ENCODE peak calls at places on chromosomes 6 and 20, in four cellular contexts. J is K562, I is GM23338, Q is PC-3. M is an unnamed sample.

GRCh38 chr20:25223179-25223661 is 24.7 kb upstream of the PYGB start:
- DNase-seq in J (peak; percentile 42), I (peak; percentile 33), Q (peak; percentile 99), M (peak; percentile 84)

GRCh38 chr20:51995038-51995437 is 192.7 kb upstream of the SALL4 start:
- DNase-seq in J (no peak), I (no peak), Q (no peak), M (no peak)

GRCh38 chr20:219290-220115 is 7.6 kb upstream of the DEFB129 start:
- DNase-seq in J (no peak), I (peak; percentile 78), Q (peak; percentile 63), M (peak; percentile 28)

GRCh38 chr20:58251979-58252591 is 23.6 kb upstream of the ANKRD60 start:
- DNase-seq in J (peak; percentile 73), I (no peak), Q (peak; percentile 99), M (peak; percentile 45)

GRCh38 chr6:73803562-73804221 is 107.7 kb downstream of the CD109 start:
- DNase-seq in J (peak; percentile 19), I (peak; percentile 78), Q (peak; percentile 82), M (peak; percentile 59)

GRCh38 chr20:32190608-32191415 is 16.7 kb downstream of the PLAGL2 start:
- DNase-seq in J (no peak), I (peak; percentile 66), Q (no peak), M (peak; percentile 34)

GRCh38 chr20:39935921-39936320 is 753.1 kb downstream of the MAFB start:
- DNase-seq in J (no peak), I (no peak), Q (no peak), M (no peak)

GRCh38 chr6:30465582-30466306 is 23.6 kb upstream of the HLA-E start:
- DNase-seq in J (no peak), I (no peak), Q (no peak), M (no peak)

GRCh38 chr20:20367681-20368413 is at the start of gene INSM1:
- DNase-seq in J (no peak), I (peak; percentile 75), Q (no peak), M (no peak)

GRCh38 chr20:43530321-43531090 is 23.0 kb downstream of the L3MBTL1 start:
- DNase-seq in J (no peak), I (no peak), Q (no peak), M (peak; percentile 79)

GRCh38 chr6:139336488-139336887 is 38.0 kb downstream of the CITED2 start:
- DNase-seq in J (no peak), I (no peak), Q (no peak), M (no peak)

GRCh38 chr20:63176035-63176434 is 39.9 kb downstream of the YTHDF1 start:
- DNase-seq in J (no peak), I (peak; percentile 83), Q (no peak), M (peak; percentile 44)

GRCh38 chr20:7195704-7196103 is 428.2 kb downstream of the BMP2 start:
- DNase-seq in J (no peak), I (no peak), Q (peak; percentile 79), M (no peak)

GRCh38 chr20:57501461-57502330 is 23.2 kb downstream of the CTCFL start:
- DNase-seq in J (no peak), I (no peak), Q (no peak), M (no peak)

GRCh38 chr6:158103228-158103627 is 64.8 kb downstream of the SERAC1 start:
- DNase-seq in J (no peak), I (no peak), Q (no peak), M (no peak)

GRCh38 chr6:127641905-127642304 is 64.9 kb downstream of the C6orf58 start:
- DNase-seq in J (no peak), I (peak; percentile 81), Q (peak; percentile 64), M (peak; percentile 51)

DNA sequence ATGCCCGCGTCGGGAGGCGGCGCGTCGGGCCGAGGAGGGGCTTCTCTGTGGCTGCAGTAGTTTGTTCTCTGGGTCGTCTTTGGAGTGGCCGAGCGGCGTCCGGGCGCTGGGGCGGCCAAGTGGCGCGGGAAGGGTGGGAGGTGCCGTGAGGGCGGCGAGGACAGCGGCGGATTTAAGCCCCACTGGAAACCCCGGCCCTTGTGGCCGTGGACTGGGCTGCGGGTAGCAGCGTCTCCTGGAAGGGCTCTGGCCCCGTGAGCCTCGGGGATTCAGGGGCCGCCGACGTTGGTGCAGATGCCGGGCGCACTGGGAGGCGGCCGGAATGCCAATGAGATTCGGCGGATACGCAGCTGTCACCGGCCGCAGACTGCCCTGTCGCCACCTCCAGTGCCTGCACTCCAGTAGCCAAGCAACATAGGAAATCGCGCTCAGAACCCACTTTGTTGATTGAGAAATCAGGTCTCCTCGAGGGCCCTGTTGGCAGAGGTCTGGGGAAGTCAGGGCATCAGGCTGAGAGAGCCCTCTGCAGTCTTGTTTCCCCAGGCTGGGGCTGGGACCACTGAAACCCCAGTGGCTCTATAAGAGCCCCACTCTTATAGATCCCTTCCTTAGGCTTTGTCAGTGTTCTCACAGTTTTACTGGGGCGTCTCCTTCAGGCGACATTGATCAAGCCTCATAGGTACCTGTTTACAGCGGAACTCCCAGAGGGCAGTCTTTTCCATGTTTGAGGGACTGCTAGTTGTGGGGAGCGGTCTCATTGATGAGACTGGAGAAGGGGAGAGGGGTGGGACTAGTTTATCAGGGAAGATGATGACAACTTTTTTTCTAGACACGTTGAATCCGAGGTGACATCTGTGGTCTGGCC is 642 bp downstream of the GZF1 start:
- DNase-seq in J (no peak), I (peak; percentile 68), Q (peak; percentile 31), M (peak; percentile 65)
- TF ChIP-seq CTCF in J (peak; percentile 9), I (no peak), Q (peak; percentile 17), M (no peak)

GRCh38 chr6:129679758-129680157 is 30.2 kb downstream of the ARHGAP18 start:
- DNase-seq in J (peak; percentile 41), I (no peak), Q (no peak), M (no peak)
- H2AFZ ChIP-seq in J (peak overlapping the region; percentile 28), I (no peak overlapping the region), Q (no peak overlapping the region), M (no peak overlapping the region)

DNA sequence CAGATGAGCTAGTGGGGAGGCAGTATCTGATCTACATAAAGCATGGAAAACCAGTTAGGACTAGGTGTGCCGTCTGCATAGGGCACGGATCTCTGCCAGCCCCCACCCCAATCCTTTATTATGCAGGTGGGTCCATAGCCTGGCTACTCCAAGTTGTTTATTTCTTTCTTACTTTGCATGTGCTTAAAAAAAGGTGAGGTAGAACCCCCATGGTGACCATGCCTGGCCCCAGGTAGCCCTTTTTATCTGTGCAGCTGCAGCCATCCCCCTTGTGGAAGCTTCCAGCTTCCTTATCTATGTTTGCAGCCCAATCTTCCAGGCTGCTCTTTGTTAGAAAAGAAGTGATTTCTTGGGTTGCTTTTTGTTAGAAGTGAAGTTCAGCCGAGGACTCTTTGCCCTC is 9.0 kb upstream of the TREM2 start:
- DNase-seq in J (no peak), I (peak; percentile 47), Q (no peak), M (no peak)
- TF ChIP-seq CTCF in J (no peak), I (no peak), Q (no peak), M (no peak)

DNA sequence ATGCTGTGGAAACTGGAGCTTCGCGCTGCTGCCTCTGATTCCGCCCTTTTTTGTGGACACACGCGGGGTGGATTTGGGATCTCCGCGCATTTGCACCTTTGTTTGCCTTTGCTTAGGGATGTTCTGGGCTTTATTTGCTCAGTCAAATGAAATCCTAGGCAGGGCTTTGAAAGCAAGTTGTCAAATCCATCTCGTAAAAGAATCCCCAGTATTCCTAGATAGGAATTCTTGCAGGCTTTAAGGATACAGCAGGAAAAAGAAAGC is 446 bp downstream of the CEP57L1 start:
- DNase-seq in J (no peak), I (no peak), Q (no peak), M (no peak)
- H2AFZ ChIP-seq in J (peak overlapping the region; percentile 99), I (peak overlapping the region; percentile 80), Q (peak overlapping the region; percentile 95), M (peak overlapping the region; percentile 73)

GRCh38 chr6:143510991-143511891 is at the start of gene FUCA2:
- DNase-seq in J (peak; percentile 93), I (peak; percentile 96), Q (peak; percentile 74), M (peak; percentile 96)

GRCh38 chr6:143516700-143517446 is 5.4 kb upstream of the FUCA2 start:
- DNase-seq in J (no peak), I (no peak), Q (no peak), M (no peak)

GRCh38 chr6:143515766-143516355 is 4.3 kb upstream of the FUCA2 start:
- DNase-seq in J (no peak), I (no peak), Q (no peak), M (no peak)

GRCh38 chr6:143514996-143515760 is 3.7 kb upstream of the FUCA2 start:
- DNase-seq in J (no peak), I (no peak), Q (no peak), M (no peak)

GRCh38 chr6:143513410-143513809 is 1.9 kb upstream of the FUCA2 start:
- DNase-seq in J (peak; percentile 45), I (peak; percentile 88), Q (peak; percentile 30), M (peak; percentile 26)
- TF ChIP-seq CTCF in J (peak; percentile 90), I (peak; percentile 97), Q (peak; percentile 58), M (peak; percentile 40)